ENCODE peak calls at places on chromosomes 13 and 19, in nine cellular contexts. B is heart left ventricle, D is T-cell, S is right lobe of liver, X is BE2C, C is left ventricle myocardium superior, U is mesothelial cell of epicardium, I is Ammon's horn, V is AG08396. A is an unnamed sample.

GRCh38 chr13:51322826-51323225 is 16.7 kb upstream of the SERPINE3 start:
- DNase-seq in B (no peak), D (no peak), S (no peak), X (no peak), C (no peak), U (no peak), I (no peak), V (no peak), A (no peak)

GRCh38 chr13:99392126-99392805 is 85.1 kb upstream of the GPR183 start:
- DNase-seq in B (no peak), D (no peak), S (no peak), X (no peak), C (no peak), U (no peak), I (no peak), V (no peak), A (no peak)

GRCh38 chr13:104011505-104012270 is 945.5 kb upstream of the SLC10A2 start:
- DNase-seq in B (peak), D (no peak), S (no peak), X (peak), C (peak), U (no peak), I (no peak), V (no peak), A (no peak)

GRCh38 chr19:40519352-40520322 is 52.8 kb downstream of the SPTBN4 start:
- DNase-seq in B (no peak), D (no peak), S (no peak), X (no peak), C (peak), U (no peak), I (no peak), V (peak), A (peak)

GRCh38 chr19:4589579-4590410 is 30.3 kb upstream of the SEMA6B start:
- DNase-seq in B (peak), D (no peak), S (no peak), X (peak), C (peak), U (no peak), I (no peak), V (no peak), A (no peak)

GRCh38 chr13:110185696-110186095 is 121.3 kb downstream of the COL4A1 start:
- DNase-seq in B (no peak), D (no peak), S (no peak), X (no peak), C (no peak), U (no peak), I (no peak), V (no peak), A (no peak)

GRCh38 chr13:72185756-72186155 is 318.8 kb upstream of the DACH1 start:
- DNase-seq in B (no peak), D (no peak), S (no peak), X (no peak), C (no peak), U (no peak), I (no peak), V (no peak), A (no peak)

GRCh38 chr19:12859546-12859945 is 21.2 kb downstream of the MAST1 start:
- DNase-seq in B (no peak), D (no peak), S (no peak), X (no peak), C (no peak), U (no peak), I (no peak), V (no peak), A (no peak)

GRCh38 chr19:3073159-3073563 is 10.9 kb upstream of the TLE5 start:
- DNase-seq in B (peak), D (no peak), S (no peak), X (peak), C (no peak), U (no peak), I (no peak), V (peak), A (no peak)

GRCh38 chr19:53707278-53707677 is 75.5 kb downstream of the DPRX start:
- DNase-seq in B (no peak), D (no peak), S (no peak), X (no peak), C (no peak), U (no peak), I (no peak), V (no peak), A (no peak)

GRCh38 chr13:67443901-67444300 is 213.8 kb upstream of the PCDH9 start:
- DNase-seq in B (no peak), D (no peak), S (no peak), X (no peak), C (no peak), U (no peak), I (no peak), V (no peak), A (no peak)

GRCh38 chr13:33285420-33286124 is at the start of gene STARD13:
- DNase-seq in B (peak), D (no peak), S (peak), X (peak), C (peak), U (peak), I (peak), V (peak), A (peak)

GRCh38 chr19:38162094-38162493 is 61.9 kb downstream of the DPF1 start:
- DNase-seq in B (no peak), D (no peak), S (no peak), X (no peak), C (no peak), U (no peak), I (no peak), V (no peak), A (no peak)

GRCh38 chr19:16076958-16077611 is 790 bp downstream of the TPM4 start:
- DNase-seq in B (peak), D (no peak), S (no peak), X (peak), C (peak), U (peak), I (peak), V (no peak), A (peak)

GRCh38 chr19:6260912-6261636 is 18.7 kb downstream of the MLLT1 start:
- DNase-seq in B (no peak), D (peak), S (no peak), X (peak), C (no peak), U (no peak), I (no peak), V (no peak), A (peak)

GRCh38 chr19:49881672-49882394 is 4.3 kb downstream of the TBC1D17 start:
- DNase-seq in B (no peak), D (no peak), S (peak), X (peak), C (no peak), U (no peak), I (no peak), V (no peak), A (peak)

GRCh38 chr19:40070058-40070457 is 14.0 kb upstream of the ZNF780B start:
- DNase-seq in B (no peak), D (no peak), S (no peak), X (no peak), C (no peak), U (no peak), I (no peak), V (no peak), A (no peak)

GRCh38 chr19:30060872-30061556 is 119.0 kb downstream of the URI1 start:
- DNase-seq in B (no peak), D (no peak), S (no peak), X (no peak), C (no peak), U (no peak), I (no peak), V (no peak), A (peak)

GRCh38 chr13:27005556-27005955 is 166.1 kb downstream of the USP12 start:
- DNase-seq in B (no peak), D (no peak), S (no peak), X (no peak), C (no peak), U (no peak), I (peak), V (no peak), A (no peak)

GRCh38 chr13:65499251-65499650 is 1730.9 kb downstream of the PCDH9 start:
- DNase-seq in B (no peak), D (no peak), S (no peak), X (no peak), C (no peak), U (no peak), I (no peak), V (no peak), A (no peak)

GRCh38 chr13:95784891-95785290 is 108.0 kb downstream of the DNAJC3 start:
- DNase-seq in B (no peak), D (no peak), S (no peak), X (no peak), C (no peak), U (no peak), I (no peak), V (no peak), A (no peak)

GRCh38 chr19:49950590-49950948 is 10.4 kb downstream of the SIGLEC11 start:
- DNase-seq in B (no peak), D (no peak), S (no peak), X (no peak), C (no peak), U (no peak), I (no peak), V (no peak), A (no peak)

GRCh38 chr19:46471778-46472543 is 598 bp upstream of the PNMA8A start:
- DNase-seq in B (no peak), D (no peak), S (no peak), X (no peak), C (no peak), U (no peak), I (no peak), V (no peak), A (no peak)

GRCh38 chr13:101989798-101990350 is 412.0 kb downstream of the FGF14 start:
- DNase-seq in B (no peak), D (no peak), S (no peak), X (no peak), C (no peak), U (no peak), I (no peak), V (no peak), A (no peak)

GRCh38 chr19:34662919-34663318 is 14.0 kb downstream of the SCGB2B2 start:
- DNase-seq in B (no peak), D (peak), S (no peak), X (peak), C (no peak), U (no peak), I (no peak), V (no peak), A (peak)

GRCh38 chr19:33250500-33250899 is 24.9 kb upstream of the SLC7A10 start:
- DNase-seq in B (no peak), D (no peak), S (no peak), X (no peak), C (peak), U (no peak), I (no peak), V (no peak), A (no peak)

GRCh38 chr19:30388819-30389218 is 16.6 kb downstream of the ZNF536 start:
- DNase-seq in B (no peak), D (no peak), S (no peak), X (no peak), C (no peak), U (no peak), I (no peak), V (no peak), A (no peak)

GRCh38 chr19:17389957-17390664 is 3.9 kb downstream of the CCDC194 start:
- DNase-seq in B (no peak), D (no peak), S (no peak), X (no peak), C (no peak), U (no peak), I (no peak), V (no peak), A (no peak)

GRCh38 chr13:113152894-113153809 is 5.3 kb upstream of the PROZ start:
- DNase-seq in B (peak), D (no peak), S (peak), X (no peak), C (peak), U (no peak), I (peak), V (no peak), A (peak)

GRCh38 chr19:41888926-41889325 is 5.9 kb downstream of the ARHGEF1 start:
- DNase-seq in B (no peak), D (peak), S (no peak), X (no peak), C (no peak), U (peak), I (no peak), V (no peak), A (no peak)

GRCh38 chr19:55536951-55537740 is at the start of gene SBK2:
- DNase-seq in B (no peak), D (no peak), S (no peak), X (peak), C (peak), U (no peak), I (no peak), V (no peak), A (peak)

GRCh38 chr13:83211301-83211700 is 671.0 kb downstream of the SLITRK1 start:
- DNase-seq in B (no peak), D (no peak), S (no peak), X (no peak), C (no peak), U (no peak), I (no peak), V (no peak), A (no peak)

GRCh38 chr19:2087621-2088100 is 8.5 kb downstream of the MOB3A start:
- DNase-seq in B (no peak), D (no peak), S (no peak), X (no peak), C (no peak), U (no peak), I (no peak), V (no peak), A (no peak)

GRCh38 chr19:4366666-4367335 is 23.4 kb downstream of the MPND start:
- DNase-seq in B (no peak), D (no peak), S (no peak), X (no peak), C (no peak), U (no peak), I (no peak), V (peak), A (no peak)

GRCh38 chr19:33212024-33212772 is 13.5 kb downstream of the SLC7A10 start:
- DNase-seq in B (peak), D (no peak), S (no peak), X (no peak), C (no peak), U (no peak), I (no peak), V (no peak), A (no peak)

A was measured in WTC11.